ENCODE peak calls at places on chromosome X, in six cellular contexts. R is choroid plexus epithelial cell, D is NT2/D1, J is hepatocyte, Z is ovary, W is fibroblast of the aortic adventitia. H is an unnamed sample.

GRCh38 chrX:15336023-15336413 is 695 bp upstream of the PIGA start:
- DNase-seq in Z (no peak), J (peak), W (peak), R (peak), D (no peak), H (peak)

GRCh38 chrX:143664302-143664701 is 28.4 kb upstream of the SLITRK4 start:
- DNase-seq in Z (no peak), J (peak), W (peak), R (peak), D (no peak), H (no peak)

GRCh38 chrX:74535211-74535621 is 79.2 kb downstream of the RLIM start:
- DNase-seq in W (peak), J (peak), R (peak), Z (no peak), D (peak), H (peak)

GRCh38 chrX:150508461-150509367 is 59.7 kb upstream of the MTM1 start:
- DNase-seq in D (no peak), J (no peak), Z (peak), W (peak), R (peak), H (peak)

GRCh38 chrX:145817666-145818521 is at the start of gene SLITRK2:
- DNase-seq in D (no peak), R (no peak), W (no peak), Z (no peak), J (peak), H (peak)

GRCh38 chrX:118356154-118356701 is 10.3 kb downstream of the WDR44 start:
- DNase-seq in D (no peak), J (no peak), Z (no peak), W (peak), R (no peak), H (no peak)

GRCh38 chrX:124426824-124427223 is 80.5 kb downstream of the SH2D1A start:
- DNase-seq in Z (no peak), R (no peak), W (no peak), D (no peak), J (no peak), H (no peak)

GRCh38 chrX:123859409-123859827 is 435 bp upstream of the XIAP start:
- DNase-seq in Z (peak), R (no peak), W (no peak), D (peak), J (no peak), H (no peak)

GRCh38 chrX:49164589-49165360 is 2.2 kb downstream of the MAGIX start:
- DNase-seq in R (no peak), Z (no peak), D (no peak), W (no peak), J (no peak), H (no peak)

GRCh38 chrX:132877954-132878536 is 80.4 kb downstream of the HS6ST2 start:
- DNase-seq in Z (no peak), R (no peak), J (no peak), W (no peak), D (no peak), H (no peak)

GRCh38 chrX:129877401-129877800 is 28.6 kb upstream of the UTP14A start:
- DNase-seq in D (no peak), R (peak), Z (no peak), W (no peak), J (no peak), H (no peak)

GRCh38 chrX:47723689-47724088 is 64.7 kb upstream of the UXT start:
- DNase-seq in R (no peak), W (no peak), Z (no peak), D (no peak), J (no peak), H (peak)

GRCh38 chrX:19064175-19064574 is 58.1 kb downstream of the ADGRG2 start:
- DNase-seq in W (peak), Z (no peak), R (peak), J (no peak), D (no peak), H (peak)

GRCh38 chrX:110003167-110004156 is 548 bp downstream of the TMEM164 start:
- DNase-seq in W (peak), Z (peak), D (no peak), R (no peak), J (no peak), H (no peak)

GRCh38 chrX:118847676-118848075 is 24.1 kb downstream of the ZCCHC12 start:
- DNase-seq in D (peak), J (peak), Z (no peak), W (peak), R (peak), H (no peak)

GRCh38 chrX:1242901-1243402 is 25.7 kb upstream of the CSF2RA start:
- DNase-seq in J (no peak), W (no peak), R (peak), Z (no peak), D (no peak), H (peak)

GRCh38 chrX:77442728-77443127 is 4.5 kb upstream of the FGF16 start:
- DNase-seq in R (peak), W (peak), J (no peak), D (no peak), Z (no peak), H (peak)

GRCh38 chrX:133935096-133935495 is 50.3 kb downstream of the GPC3 start:
- DNase-seq in Z (no peak), R (no peak), J (no peak), W (no peak), D (no peak), H (no peak)

GRCh38 chrX:119516157-119516702 is 48.0 kb downstream of the SLC25A5 start:
- DNase-seq in Z (peak), J (peak), W (peak), D (peak), R (peak), H (no peak)

GRCh38 chrX:120452131-120452530 is 17.0 kb downstream of the LAMP2 start:
- DNase-seq in D (no peak), Z (no peak), R (peak), J (peak), W (peak), H (no peak)

GRCh38 chrX:3939967-3940610 is 226.6 kb upstream of the PRKX start:
- DNase-seq in R (peak), Z (no peak), W (peak), D (peak), J (peak), H (no peak)

GRCh38 chrX:47198026-47198686 is 4.5 kb downstream of the UBA1 start:
- DNase-seq in W (peak), D (peak), J (no peak), Z (no peak), R (peak), H (no peak)

GRCh38 chrX:155112171-155112570 is 40.9 kb downstream of the BRCC3 start:
- DNase-seq in J (no peak), Z (no peak), D (no peak), W (no peak), R (peak), H (no peak)

GRCh38 chrX:140918398-140919043 is 83.9 kb upstream of the SPANXB1 start:
- DNase-seq in D (peak), W (peak), Z (no peak), J (peak), R (peak), H (peak)

GRCh38 chrX:3757510-3758025 is 44.1 kb upstream of the PRKX start:
- DNase-seq in J (no peak), Z (no peak), W (no peak), D (no peak), R (no peak), H (no peak)

GRCh38 chrX:10174810-10175209 is 18.0 kb downstream of the CLCN4 start:
- DNase-seq in Z (no peak), J (no peak), W (no peak), D (no peak), R (peak), H (no peak)

GRCh38 chrX:74449937-74450330 is 28.6 kb downstream of the SLC16A2 start:
- DNase-seq in R (peak), D (no peak), J (no peak), Z (no peak), W (peak), H (peak)

DNA sequence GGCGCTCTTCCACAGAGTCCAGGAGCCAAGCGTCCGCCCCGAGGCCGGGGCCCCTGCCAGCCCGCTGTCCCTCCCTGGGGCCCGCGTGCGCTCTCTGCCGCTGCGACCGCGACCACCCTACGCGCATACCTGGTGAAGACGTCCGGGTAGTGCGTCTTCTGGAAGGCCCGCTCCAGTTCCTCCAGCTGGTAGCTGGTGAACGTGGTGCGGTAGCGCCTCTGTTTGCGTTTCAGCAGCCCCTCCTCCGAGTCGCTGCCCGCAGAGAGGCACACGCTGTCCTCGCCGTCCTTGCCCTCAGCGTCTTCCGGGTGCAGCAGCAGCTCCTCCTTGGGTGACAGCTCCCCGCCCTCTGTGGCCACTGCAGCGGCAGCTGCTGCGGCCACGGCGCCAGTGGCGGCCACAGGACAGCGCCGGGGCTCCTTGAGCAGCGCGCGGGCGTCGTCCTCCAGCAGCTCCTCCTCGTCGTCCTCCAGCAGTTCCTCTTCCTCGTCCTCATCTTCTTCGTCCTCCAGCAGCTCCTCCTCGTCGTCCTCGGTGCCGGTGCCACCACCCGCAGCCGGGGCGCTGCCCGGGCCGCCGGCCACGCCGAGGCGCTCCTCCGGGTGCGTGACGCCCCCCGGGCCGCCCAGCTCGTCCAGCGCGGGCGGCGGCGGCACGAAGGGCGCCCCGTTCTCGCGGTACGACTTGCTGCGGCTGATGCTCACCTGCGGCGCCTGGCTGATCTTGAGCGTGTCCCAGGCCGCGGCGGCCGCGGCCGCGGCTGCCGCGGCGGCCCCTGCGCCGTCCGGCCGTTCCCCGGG is 2.8 kb downstream of the ARX start:
- DNase-seq in R (no peak), J (no peak), W (no peak), D (no peak), Z (no peak), H (no peak)
- H3K4me3 ChIP-seq in R (no peak), J (no peak), W (peak), D (peak), Z (peak), H (peak)

GRCh38 chrX:136176399-136176825 is 29.1 kb downstream of the FHL1 start:
- DNase-seq in Z (no peak), J (peak), R (peak), D (no peak), W (peak), H (peak)
- H3K4me3 ChIP-seq in Z (no peak), J (no peak), R (no peak), D (no peak), W (no peak), H (no peak)

DNA sequence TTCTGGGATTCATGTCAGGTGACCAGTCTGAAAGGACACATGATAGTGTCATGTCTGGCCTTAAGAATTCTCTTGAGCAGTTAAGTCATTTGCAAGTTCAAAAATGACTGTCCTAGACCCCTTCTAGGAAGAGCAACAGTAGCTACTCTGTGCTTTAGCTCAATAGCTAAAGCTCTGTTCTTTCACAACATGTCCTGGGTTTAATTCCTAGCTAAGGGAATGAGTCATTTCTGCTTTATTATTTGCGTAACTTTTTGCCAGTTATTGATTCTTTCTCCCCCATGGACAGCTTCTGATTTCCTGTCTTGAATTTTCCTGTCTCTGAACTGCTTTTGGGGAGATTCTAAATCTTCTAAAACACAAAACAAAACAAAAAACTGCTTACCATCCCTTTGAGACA is 1055.8 kb upstream of the DIAPH2 start:
- DNase-seq in D (no peak), Z (no peak), W (no peak), J (no peak), R (no peak), H (no peak)
- H3K4me3 ChIP-seq in D (no peak), Z (no peak), W (no peak), J (no peak), R (no peak), H (no peak)

DNA sequence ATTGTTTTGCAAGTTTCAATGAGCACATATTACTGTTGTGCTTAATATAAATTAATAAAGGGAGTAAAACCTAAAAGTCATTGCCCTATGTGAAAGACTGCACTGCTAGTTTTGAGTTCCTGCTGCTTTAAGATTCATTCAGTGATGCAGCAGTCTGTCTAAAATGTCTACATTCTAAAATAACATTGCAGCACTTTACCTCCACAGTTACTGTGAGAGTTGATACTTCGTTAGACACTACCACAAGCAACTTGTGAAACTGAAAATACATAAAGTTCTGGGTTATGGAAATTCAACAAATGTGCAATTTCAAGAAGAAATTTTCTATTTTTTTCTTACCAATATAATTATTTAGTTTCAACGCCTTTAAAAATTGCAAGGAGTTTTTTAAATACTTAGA is 1175.2 kb upstream of the DIAPH2 start:
- DNase-seq in R (no peak), Z (no peak), J (no peak), D (no peak), W (no peak), H (no peak)
- H3K4me3 ChIP-seq in R (no peak), Z (no peak), J (no peak), D (no peak), W (no peak), H (no peak)

GRCh38 chrX:103329991-103330390 is at the start of gene TCEAL7:
- DNase-seq in W (peak), D (no peak), J (peak), R (peak), Z (peak), H (no peak)

DNA sequence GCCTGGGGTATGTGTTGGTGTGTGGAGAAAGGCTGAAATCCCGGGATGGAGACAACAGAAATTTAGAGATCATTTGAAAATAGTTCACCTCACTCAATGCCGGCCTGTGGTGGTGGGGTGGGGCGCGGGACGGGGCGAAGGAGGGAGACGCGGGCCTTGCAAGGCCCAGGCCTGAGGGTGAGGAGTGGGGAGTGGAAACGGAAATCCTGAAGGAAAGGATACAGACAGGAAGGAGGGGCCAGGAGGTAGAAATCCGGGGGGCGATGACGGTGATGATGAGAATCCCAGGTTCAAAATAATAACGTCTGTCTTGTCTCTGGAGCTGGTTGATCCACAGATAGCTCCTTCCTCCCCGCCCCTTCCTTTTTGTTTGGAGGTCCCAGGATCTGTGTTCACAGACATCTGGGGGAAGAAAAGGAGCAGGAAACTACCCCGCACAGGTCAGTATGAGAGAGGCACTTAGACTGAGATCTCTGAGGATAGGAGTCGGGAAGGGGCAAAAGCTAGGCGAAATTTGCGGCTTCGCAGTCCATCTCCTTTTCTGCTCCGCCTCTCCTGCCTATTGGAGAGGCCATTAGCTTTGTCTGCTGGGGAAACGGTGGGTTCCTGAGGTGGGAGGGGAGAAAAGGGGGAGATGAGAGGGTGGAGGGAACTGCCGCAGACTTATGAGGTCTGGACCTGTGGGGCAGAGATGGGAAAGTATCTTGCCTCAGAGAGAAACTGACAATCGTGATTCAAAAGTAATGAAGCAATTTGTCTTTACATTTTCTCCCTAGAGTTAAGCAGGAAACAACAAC is 760 bp downstream of the TCEAL7 start:
- DNase-seq in W (peak), J (peak), Z (peak), D (peak), R (peak), H (no peak)
- H3K4me3 ChIP-seq in W (peak), J (no peak), Z (peak), D (no peak), R (peak), H (no peak)

H was measured in MG63.